ENCODE peak calls at places on chromosomes 13 and 19, in eight cellular contexts. P is fibroblast of lung; E is WERI-Rb-1; J is tibial nerve; C is Peyer's patch; I is CD8-positive, alpha-beta T cell; D is brain microvascular endothelial cell; A is mammary epithelial cell. G is an unnamed sample.

GRCh38 chr13:90640976-90641375 is 706.5 kb upstream of the MIR17HG start:
- DNase-seq in C (no peak), E (no peak), D (peak), A (peak), P (peak), I (no peak), J (no peak), G (no peak)

GRCh38 chr19:41912899-41913475 is 15.3 kb downstream of the ERFL start:
- DNase-seq in E (no peak), D (no peak), C (no peak), A (no peak), I (no peak), J (no peak), P (no peak), G (no peak)

GRCh38 chr19:33403221-33403972 is 29.9 kb downstream of the CEBPG start:
- DNase-seq in E (no peak), I (no peak), P (no peak), A (no peak), J (peak), D (no peak), C (peak), G (peak)

GRCh38 chr13:21120191-21120590 is 56.2 kb downstream of the SKA3 start:
- DNase-seq in A (no peak), I (no peak), D (no peak), C (no peak), J (no peak), E (no peak), P (no peak), G (no peak)

GRCh38 chr13:24180743-24181384 is 20.3 kb downstream of the SPATA13 start:
- DNase-seq in J (no peak), A (no peak), I (no peak), E (no peak), P (peak), C (no peak), D (peak), G (no peak)

GRCh38 chr19:33394006-33394722 is 20.7 kb downstream of the CEBPG start:
- DNase-seq in I (no peak), D (peak), P (peak), A (peak), C (peak), J (peak), E (no peak), G (no peak)

GRCh38 chr19:32902448-32902847 is 32.9 kb upstream of the SLC7A9 start:
- DNase-seq in P (no peak), A (no peak), C (peak), D (no peak), J (no peak), E (no peak), I (no peak), G (no peak)

GRCh38 chr19:6736169-6736916 is 1.0 kb downstream of the GPR108 start:
- DNase-seq in J (no peak), C (peak), E (peak), A (peak), I (peak), D (peak), P (peak), G (peak)

GRCh38 chr13:114097893-114098688 is 34.3 kb downstream of the RASA3 start:
- DNase-seq in J (peak), C (peak), P (no peak), D (no peak), E (peak), A (no peak), I (no peak), G (no peak)

GRCh38 chr13:81745391-81745790 is 1404.5 kb upstream of the SPRY2 start:
- DNase-seq in A (no peak), C (no peak), E (peak), J (no peak), P (no peak), D (no peak), I (no peak), G (no peak)

GRCh38 chr19:9857920-9858746 is 23.0 kb downstream of the PIN1 start:
- DNase-seq in D (no peak), E (no peak), C (no peak), I (no peak), A (peak), P (no peak), J (no peak), G (peak)

GRCh38 chr13:76293751-76294150 is 592.5 kb downstream of the KCTD12 start:
- DNase-seq in I (no peak), D (peak), P (peak), E (no peak), C (no peak), J (no peak), A (peak), G (no peak)

GRCh38 chr13:31945202-31945978 is 86.2 kb upstream of the FRY start:
- DNase-seq in D (peak), J (peak), I (no peak), P (peak), A (peak), C (peak), E (no peak), G (no peak)

GRCh38 chr13:40402931-40403412 is 263.5 kb downstream of the FOXO1 start:
- DNase-seq in D (peak), P (peak), I (no peak), E (no peak), C (no peak), A (no peak), J (no peak), G (no peak)

GRCh38 chr19:14555918-14556661 is 15.8 kb downstream of the NDUFB7 start:
- DNase-seq in C (no peak), A (peak), P (peak), I (no peak), D (peak), J (no peak), E (no peak), G (no peak)

GRCh38 chr13:109787135-109787954 is 962 bp upstream of the IRS2 start:
- DNase-seq in D (no peak), P (peak), J (no peak), A (peak), E (peak), C (peak), I (no peak), G (no peak)

GRCh38 chr13:105937451-105937850 is 598.0 kb downstream of the EFNB2 start:
- DNase-seq in D (no peak), C (no peak), J (no peak), A (no peak), I (no peak), E (peak), P (no peak), G (no peak)

GRCh38 chr19:30046522-30046921 is 104.5 kb downstream of the URI1 start:
- DNase-seq in D (peak), I (no peak), E (no peak), A (no peak), J (no peak), P (peak), C (no peak), G (peak)

GRCh38 chr19:31127132-31127967 is 221.9 kb downstream of the TSHZ3 start:
- DNase-seq in J (no peak), E (no peak), A (peak), C (no peak), P (peak), D (peak), I (no peak), G (no peak)

GRCh38 chr13:98158172-98158907 is 15.4 kb downstream of the FARP1 start:
- DNase-seq in C (no peak), I (no peak), A (no peak), P (no peak), D (no peak), J (no peak), E (no peak), G (no peak)

GRCh38 chr13:80336335-80336734 is 4.6 kb downstream of the SPRY2 start:
- DNase-seq in E (no peak), I (no peak), P (peak), A (peak), D (no peak), J (no peak), C (no peak), G (no peak)

GRCh38 chr13:50011461-50011860 is 3.8 kb upstream of the KCNRG start:
- DNase-seq in J (no peak), D (no peak), E (no peak), P (no peak), A (no peak), C (no peak), I (no peak), G (no peak)

GRCh38 chr13:91771229-91771628 is 372.8 kb downstream of the GPC5 start:
- DNase-seq in P (no peak), J (no peak), D (no peak), I (no peak), E (no peak), C (no peak), A (no peak), G (no peak)

GRCh38 chr19:14370169-14370998 is 10.9 kb upstream of the ADGRE5 start:
- DNase-seq in E (no peak), A (no peak), C (no peak), P (no peak), J (no peak), D (no peak), I (no peak), G (peak)

GRCh38 chr13:98280176-98280510 is 103.1 kb upstream of the RNF113B start:
- DNase-seq in C (no peak), A (no peak), D (no peak), J (no peak), P (no peak), I (no peak), E (no peak), G (no peak)

DNA sequence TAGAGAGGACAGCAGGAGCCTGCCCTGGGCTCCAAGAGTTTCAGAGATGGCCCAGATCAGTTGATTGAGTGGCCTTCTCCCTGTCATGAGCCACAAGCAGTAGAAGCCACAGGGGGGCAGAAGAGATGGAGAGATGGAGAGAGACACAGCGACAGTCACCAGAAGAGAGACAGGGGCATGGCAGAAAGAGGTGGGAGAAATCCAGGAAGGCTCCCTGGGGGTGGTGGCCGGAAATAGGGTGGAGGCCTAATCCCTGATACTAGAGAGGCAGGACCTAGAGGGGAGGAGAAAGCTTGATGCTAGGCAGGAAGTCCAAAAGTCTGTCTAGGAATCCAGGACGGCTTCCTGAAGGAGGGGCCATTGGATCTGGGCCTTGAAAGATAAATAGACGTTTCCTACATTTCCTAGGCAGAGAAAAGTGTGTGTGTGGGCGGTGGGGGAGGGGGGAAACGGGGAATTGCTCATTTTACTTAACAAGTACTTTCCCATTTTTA is 9.6 kb upstream of the TPM4 start:
- DNase-seq in E (peak), J (no peak), C (peak), D (peak), P (peak), I (no peak), A (peak), G (peak)
- TF ChIP-seq CTCF in E (peak), J (peak), C (peak), D (peak), P (peak), I (no peak), A (peak), G (peak)

GRCh38 chr13:27283906-27284523 is 13.4 kb downstream of the RASL11A start:
- DNase-seq in D (no peak), P (no peak), J (no peak), C (no peak), A (no peak), I (no peak), E (peak), G (no peak)
- TF ChIP-seq CTCF in D (peak), P (peak), J (no peak), C (peak), A (peak), I (no peak), E (peak), G (peak)

DNA sequence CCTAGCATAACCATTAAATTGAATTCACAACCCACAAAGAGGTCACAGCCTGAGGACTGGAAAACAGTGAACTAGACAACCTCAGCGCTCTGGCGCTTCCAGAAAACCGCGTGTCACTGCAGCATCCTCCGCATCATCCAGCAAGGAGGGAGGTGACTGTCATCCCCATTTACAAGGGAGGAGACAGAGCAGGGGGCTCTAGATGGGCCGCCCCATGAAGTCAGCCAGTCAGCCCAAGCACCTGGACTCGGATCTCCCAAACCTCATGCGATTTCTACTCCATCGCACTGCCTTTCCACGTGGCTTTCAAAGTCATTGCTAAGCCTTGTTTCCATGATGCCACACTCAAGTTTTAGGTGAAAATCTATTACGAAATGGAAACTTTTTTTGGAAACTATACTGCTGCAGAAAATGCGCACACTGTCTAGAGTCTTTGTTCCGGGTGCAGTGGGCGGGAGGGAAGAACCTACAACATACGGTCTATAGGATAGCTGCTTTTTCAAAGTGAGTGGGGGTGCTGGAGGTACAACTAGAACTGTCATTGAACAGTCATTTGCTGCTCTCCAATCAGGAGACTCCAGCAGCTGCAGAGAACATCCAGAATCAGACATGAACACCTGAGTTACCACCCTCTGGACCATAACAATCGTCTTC is 2.8 kb downstream of the AP3D1 start:
- DNase-seq in P (no peak), C (no peak), D (no peak), J (no peak), I (no peak), A (no peak), E (no peak), G (no peak)
- TF ChIP-seq CTCF in P (no peak), C (no peak), D (no peak), J (no peak), I (no peak), A (no peak), E (no peak), G (no peak)

GRCh38 chr19:40530091-40530901 is 46.4 kb upstream of the SHKBP1 start:
- DNase-seq in E (peak), A (no peak), J (no peak), C (no peak), D (no peak), I (no peak), P (no peak), G (peak)
- TF ChIP-seq CTCF in E (peak), A (no peak), J (no peak), C (peak), D (peak), I (no peak), P (no peak), G (peak)

GRCh38 chr19:11556634-11557420 is 2.2 kb downstream of the ELOF1 start:
- DNase-seq in E (no peak), I (no peak), P (no peak), C (no peak), A (no peak), D (no peak), J (no peak), G (no peak)

GRCh38 chr19:11563530-11563929 is 4.5 kb upstream of the ELOF1 start:
- DNase-seq in J (no peak), E (no peak), I (no peak), A (no peak), P (no peak), D (no peak), C (no peak), G (no peak)

GRCh38 chr19:11560404-11560988 is 1.5 kb upstream of the ELOF1 start:
- DNase-seq in C (no peak), I (no peak), P (peak), D (peak), A (peak), E (peak), J (no peak), G (peak)

GRCh38 chr19:11555246-11555645 is 3.8 kb downstream of the ELOF1 start:
- DNase-seq in E (no peak), C (no peak), D (no peak), A (no peak), P (no peak), I (no peak), J (no peak), G (no peak)

DNA sequence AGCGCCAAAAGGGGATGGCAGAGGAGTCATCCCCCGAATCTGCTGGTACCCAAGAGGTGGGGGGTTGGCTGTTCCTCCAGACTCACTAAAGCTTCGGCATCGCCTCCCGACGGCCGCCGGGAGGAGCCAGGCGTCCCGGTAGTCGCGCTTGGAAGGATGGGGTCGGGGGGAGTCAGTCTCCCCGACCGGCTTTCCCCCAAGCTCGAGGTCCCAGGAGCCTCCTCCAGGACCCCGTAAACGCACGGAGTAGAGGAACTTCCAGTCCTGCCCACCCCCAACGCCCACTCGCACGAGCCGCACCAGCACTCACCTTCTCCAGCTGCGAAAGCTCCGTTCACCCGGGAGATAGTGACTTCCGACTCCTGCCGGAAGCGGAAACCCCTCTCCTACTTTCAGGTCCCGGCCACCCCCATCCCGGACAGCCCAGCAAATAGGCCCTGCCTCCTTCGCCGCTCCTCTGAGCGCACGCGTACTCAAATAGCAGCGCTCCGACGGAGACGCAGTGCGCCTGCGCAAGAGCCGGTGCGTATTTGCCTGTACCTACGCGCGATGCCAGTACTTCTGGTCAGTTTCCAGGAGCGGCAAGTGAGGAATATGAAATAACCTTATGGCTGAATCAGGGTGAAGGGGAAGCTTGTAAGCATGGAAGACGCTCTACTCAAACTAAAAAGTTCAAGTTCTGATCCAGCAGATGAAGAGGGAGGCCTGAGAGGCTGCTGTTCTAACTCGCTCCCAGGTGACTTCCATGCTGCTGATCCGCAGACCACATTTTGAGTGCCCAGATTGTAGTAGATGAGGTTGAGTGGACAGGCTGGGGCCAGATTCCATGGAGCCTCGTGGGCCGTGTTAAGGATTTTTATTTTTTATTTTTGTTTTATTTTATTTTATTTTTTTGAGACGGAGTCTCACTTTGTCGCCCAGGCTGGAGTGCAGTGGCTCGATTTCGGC is at the start of gene ELOF1:
- DNase-seq in E (peak), C (peak), J (peak), I (peak), D (peak), A (peak), P (peak), G (peak)
- TF ChIP-seq CTCF in E (peak), C (peak), J (no peak), I (no peak), D (peak), A (peak), P (peak), G (peak)

DNA sequence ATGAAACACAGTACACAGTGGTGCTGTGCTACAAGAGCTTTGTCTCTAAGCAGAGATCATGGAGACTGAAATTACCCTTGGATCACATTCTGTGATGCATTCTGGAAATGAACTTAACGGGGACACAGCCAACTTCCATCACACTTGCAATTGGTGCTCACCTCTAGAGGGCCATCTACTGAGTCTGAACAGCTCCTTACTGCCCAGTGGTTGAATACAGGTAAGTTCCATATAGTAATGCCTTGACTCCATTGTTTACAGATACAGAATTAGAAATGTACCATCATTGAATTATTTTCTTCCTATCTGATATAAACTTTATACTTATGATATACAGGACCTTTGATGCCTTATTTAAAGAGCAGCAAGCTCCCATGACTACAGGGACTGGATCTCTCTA is 686.4 kb downstream of the PCDH9 start:
- DNase-seq in I (no peak), C (no peak), P (no peak), A (no peak), E (no peak), J (no peak), D (no peak), G (no peak)
- TF ChIP-seq CTCF in I (no peak), C (no peak), P (no peak), A (peak), E (peak), J (no peak), D (peak), G (peak)

GRCh38 chr19:46306501-46306900 is 9.7 kb downstream of the HIF3A start:
- DNase-seq in J (no peak), D (no peak), I (no peak), A (no peak), C (no peak), P (no peak), E (no peak), G (no peak)

GRCh38 chr19:46303702-46304397 is 7.0 kb downstream of the HIF3A start:
- DNase-seq in A (peak), I (no peak), J (no peak), E (peak), C (peak), P (no peak), D (peak), G (no peak)

GRCh38 chr19:46309056-46309455 is 12.2 kb downstream of the HIF3A start:
- DNase-seq in E (no peak), I (no peak), P (no peak), D (no peak), C (no peak), J (no peak), A (no peak), G (no peak)

GRCh38 chr19:46311444-46311843 is 14.6 kb downstream of the HIF3A start:
- DNase-seq in A (no peak), I (no peak), E (no peak), D (no peak), J (no peak), C (no peak), P (no peak), G (no peak)

GRCh38 chr19:46308510-46308909 is 11.7 kb downstream of the HIF3A start:
- DNase-seq in I (no peak), E (no peak), D (no peak), P (no peak), C (no peak), A (no peak), J (no peak), G (no peak)
- TF ChIP-seq CTCF in I (no peak), E (no peak), D (no peak), P (no peak), C (no peak), A (no peak), J (no peak), G (no peak)

DNA sequence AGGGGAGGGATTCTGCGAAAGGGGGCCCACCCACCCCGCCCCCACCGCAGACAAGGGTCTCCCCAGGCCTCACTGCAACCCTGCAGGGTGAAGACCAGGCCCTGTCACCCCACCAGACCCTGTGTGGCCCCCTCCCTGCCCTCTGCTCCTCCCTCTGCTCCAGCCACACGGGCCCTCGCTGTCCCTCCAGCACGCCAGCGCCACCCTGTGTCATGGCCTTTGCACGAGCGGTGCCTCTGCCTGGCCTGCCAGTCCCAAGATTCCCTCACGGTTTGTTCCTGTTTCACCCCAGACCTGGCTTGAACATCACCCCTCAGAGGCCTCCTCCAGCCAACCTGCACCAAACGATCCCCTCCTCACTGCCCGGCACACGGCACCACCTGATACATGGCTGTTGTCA is 27.3 kb downstream of the PIP5K1C start:
- DNase-seq in P (no peak), E (no peak), D (no peak), C (no peak), J (no peak), A (no peak), I (no peak), G (no peak)
- TF ChIP-seq CTCF in P (no peak), E (peak), D (peak), C (no peak), J (no peak), A (no peak), I (no peak), G (peak)